ENCODE peak calls at places on chromosomes 13 and 19, in six cellular contexts. P, F, S, Q, M and O are unnamed samples.

GRCh38 chr19:7637374-7638256 is 705 bp downstream of the STXBP2 start:
- DNase-seq in P (no peak), F (no peak), S (no peak), Q (no peak), M (peak), O (no peak)

GRCh38 chr13:74132768-74133656 is 1.2 kb downstream of the KLF12 start:
- DNase-seq in P (peak), F (no peak), S (peak), Q (peak), M (peak), O (no peak)

GRCh38 chr19:29532956-29533355 is 7.2 kb downstream of the VSTM2B start:
- DNase-seq in P (no peak), F (no peak), S (no peak), Q (no peak), M (no peak), O (no peak)

GRCh38 chr13:97108535-97108910 is 113.6 kb upstream of the MBNL2 start:
- DNase-seq in P (no peak), F (no peak), S (no peak), Q (no peak), M (no peak), O (no peak)

GRCh38 chr19:19185853-19186728 is 5.9 kb downstream of the BORCS8 start:
- DNase-seq in P (peak), F (peak), S (no peak), Q (peak), M (peak), O (no peak)

GRCh38 chr19:28404462-28404861 is 808.5 kb downstream of the UQCRFS1 start:
- DNase-seq in P (no peak), F (no peak), S (no peak), Q (no peak), M (no peak), O (no peak)

GRCh38 chr13:21034602-21035190 is 26.7 kb downstream of the LATS2 start:
- DNase-seq in P (no peak), F (no peak), S (peak), Q (no peak), M (no peak), O (no peak)

GRCh38 chr19:41323430-41324125 is 13.6 kb downstream of the CCDC97 start:
- DNase-seq in P (no peak), F (no peak), S (peak), Q (peak), M (no peak), O (no peak)

GRCh38 chr13:32135655-32136054 is 104.1 kb downstream of the FRY start:
- DNase-seq in P (no peak), F (no peak), S (peak), Q (peak), M (no peak), O (no peak)

GRCh38 chr19:42442833-42443232 is at the start of gene CXCL17:
- DNase-seq in P (no peak), F (no peak), S (no peak), Q (no peak), M (no peak), O (no peak)

GRCh38 chr19:44684892-44685847 is 13.8 kb upstream of the CEACAM16 start:
- DNase-seq in P (no peak), F (no peak), S (peak), Q (peak), M (no peak), O (no peak)

GRCh38 chr13:53069800-53070199 is 41.2 kb downstream of the OLFM4 start:
- DNase-seq in P (no peak), F (no peak), S (no peak), Q (no peak), M (no peak), O (no peak)

GRCh38 chr13:111458739-111459138 is 138.3 kb downstream of the TEX29 start:
- DNase-seq in P (no peak), F (no peak), S (peak), Q (no peak), M (no peak), O (no peak)